ENCODE peak calls at places on chromosomes 6 and 20, in ten cellular contexts. R, C, A, E, N, S, Q, V, J and H are unnamed samples.

GRCh38 chr6:5184878-5185277 is 75.9 kb downstream of the LYRM4 start:
- DNase-seq in R (no peak), C (no peak), A (no peak), E (no peak), N (no peak), S (no peak), Q (no peak), V (no peak), J (no peak), H (no peak)

GRCh38 chr6:130967502-130968469 is 95.3 kb downstream of the EPB41L2 start:
- DNase-seq in R (no peak), C (no peak), A (no peak), E (no peak), N (no peak), S (no peak), Q (no peak), V (no peak), J (no peak), H (no peak)

GRCh38 chr20:35091808-35092523 is 641 bp downstream of the TRPC4AP start:
- DNase-seq in R (no peak), C (no peak), A (no peak), E (no peak), N (peak), S (no peak), Q (no peak), V (peak), J (no peak), H (peak)

GRCh38 chr6:161663682-161664081 is 389.8 kb upstream of the AGPAT4 start:
- DNase-seq in R (no peak), C (no peak), A (no peak), E (no peak), N (no peak), S (no peak), Q (no peak), V (no peak), J (no peak), H (no peak)

GRCh38 chr6:116396451-116396850 is 25.7 kb downstream of the DSE start:
- DNase-seq in R (no peak), C (no peak), A (no peak), E (no peak), N (no peak), S (no peak), Q (no peak), V (no peak), J (no peak), H (no peak)

GRCh38 chr6:4314201-4314707 is 178.9 kb upstream of the ECI2 start:
- DNase-seq in R (no peak), C (no peak), A (no peak), E (no peak), N (no peak), S (no peak), Q (no peak), V (no peak), J (no peak), H (no peak)

GRCh38 chr20:45781391-45781931 is 10.2 kb downstream of the WFDC3 start:
- DNase-seq in R (no peak), C (peak), A (no peak), E (no peak), N (no peak), S (no peak), Q (no peak), V (peak), J (no peak), H (no peak)

GRCh38 chr20:49712118-49712517 is 1.6 kb downstream of the B4GALT5 start:
- DNase-seq in R (no peak), C (no peak), A (no peak), E (no peak), N (no peak), S (no peak), Q (no peak), V (no peak), J (no peak), H (no peak)

GRCh38 chr6:73579389-73579788 is 58.6 kb upstream of the EEF1A1 start:
- DNase-seq in R (peak), C (no peak), A (no peak), E (no peak), N (no peak), S (no peak), Q (peak), V (no peak), J (no peak), H (no peak)

GRCh38 chr6:111604259-111605099 is 1.2 kb downstream of the TRAF3IP2 start:
- DNase-seq in R (peak), C (no peak), A (peak), E (no peak), N (no peak), S (no peak), Q (peak), V (peak), J (no peak), H (no peak)

GRCh38 chr20:47334022-47334551 is 22.4 kb downstream of the ZMYND8 start:
- DNase-seq in R (no peak), C (no peak), A (no peak), E (no peak), N (no peak), S (peak), Q (peak), V (no peak), J (no peak), H (no peak)

GRCh38 chr20:2775139-2775538 is 25.3 kb downstream of the CPXM1 start:
- DNase-seq in R (no peak), C (no peak), A (no peak), E (no peak), N (no peak), S (no peak), Q (no peak), V (no peak), J (no peak), H (no peak)

GRCh38 chr6:5475779-5476178 is 214.5 kb downstream of the FARS2 start:
- DNase-seq in R (no peak), C (no peak), A (no peak), E (no peak), N (no peak), S (no peak), Q (no peak), V (no peak), J (no peak), H (no peak)

GRCh38 chr6:100426689-100427338 is 37.9 kb downstream of the SIM1 start:
- DNase-seq in R (no peak), C (no peak), A (no peak), E (no peak), N (no peak), S (no peak), Q (no peak), V (no peak), J (no peak), H (no peak)

GRCh38 chr20:13009682-13010406 is 1.1 kb downstream of the SPTLC3 start:
- DNase-seq in R (no peak), C (no peak), A (peak), E (no peak), N (peak), S (no peak), Q (no peak), V (peak), J (no peak), H (peak)

GRCh38 chr20:21229163-21229562 is 74.0 kb upstream of the XRN2 start:
- DNase-seq in R (no peak), C (peak), A (no peak), E (no peak), N (no peak), S (no peak), Q (no peak), V (no peak), J (no peak), H (no peak)

GRCh38 chr6:124470803-124471202 is 491.4 kb upstream of the RNF217 start:
- DNase-seq in R (no peak), C (no peak), A (no peak), E (no peak), N (no peak), S (no peak), Q (no peak), V (no peak), J (no peak), H (no peak)

GRCh38 chr6:31945507-31946369 is at the start of gene CFB:
- DNase-seq in R (peak), C (no peak), A (no peak), E (no peak), N (peak), S (peak), Q (peak), V (peak), J (no peak), H (no peak)

GRCh38 chr6:97187951-97188350 is 95.1 kb downstream of the MMS22L start:
- DNase-seq in R (no peak), C (no peak), A (no peak), E (no peak), N (no peak), S (no peak), Q (no peak), V (no peak), J (no peak), H (no peak)

GRCh38 chr6:72205500-72205899 is 319.1 kb downstream of the RIMS1 start:
- DNase-seq in R (no peak), C (no peak), A (no peak), E (no peak), N (no peak), S (no peak), Q (no peak), V (no peak), J (no peak), H (no peak)

GRCh38 chr20:16100767-16101166 is 472.5 kb downstream of the KIF16B start:
- DNase-seq in R (no peak), C (no peak), A (no peak), E (no peak), N (no peak), S (no peak), Q (no peak), V (no peak), J (no peak), H (no peak)

GRCh38 chr6:155128971-155129370 is 133.9 kb downstream of the TIAM2 start:
- DNase-seq in R (no peak), C (no peak), A (no peak), E (no peak), N (no peak), S (no peak), Q (no peak), V (no peak), J (no peak), H (no peak)

GRCh38 chr6:86969573-86969972 is 32.2 kb downstream of the HTR1E start:
- DNase-seq in R (no peak), C (no peak), A (no peak), E (no peak), N (no peak), S (no peak), Q (no peak), V (no peak), J (no peak), H (no peak)

GRCh38 chr20:43404880-43405279 is 52.8 kb upstream of the SRSF6 start:
- DNase-seq in R (peak), C (peak), A (no peak), E (no peak), N (peak), S (no peak), Q (no peak), V (no peak), J (no peak), H (peak)
- TF ChIP-seq CTCF in R (peak), C (peak), A (peak), E (no peak), N (peak), S (peak), Q (no peak), V (no peak), J (no peak), H (peak)

GRCh38 chr6:101738481-101738880 is 345.0 kb downstream of the GRIK2 start:
- DNase-seq in R (no peak), C (no peak), A (no peak), E (no peak), N (no peak), S (no peak), Q (no peak), V (no peak), J (no peak), H (no peak)
- TF ChIP-seq CTCF in R (no peak), C (no peak), A (no peak), E (no peak), N (no peak), S (no peak), Q (no peak), V (no peak), J (no peak), H (no peak)

DNA sequence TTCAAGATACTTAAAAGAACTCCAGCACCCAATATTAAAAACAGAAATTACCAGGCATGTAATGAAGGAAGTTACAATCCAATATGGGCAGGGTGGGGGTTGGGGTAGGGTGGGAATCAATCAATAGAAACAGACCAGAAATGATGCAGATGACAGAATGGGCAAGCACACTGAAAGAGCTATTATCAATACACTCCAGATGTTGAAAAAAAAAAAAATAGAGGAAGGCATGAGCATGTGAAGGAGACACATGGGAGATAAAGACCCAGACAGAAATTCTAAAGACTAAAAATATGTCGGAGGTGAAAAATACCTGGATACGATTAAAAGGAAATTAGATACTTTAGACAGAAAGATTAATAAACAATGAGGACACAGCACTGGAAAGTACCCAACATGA is 19.0 kb upstream of the ZC3H12D start:
- DNase-seq in R (no peak), C (no peak), A (no peak), E (no peak), N (no peak), S (no peak), Q (no peak), V (no peak), J (no peak), H (no peak)
- TF ChIP-seq CTCF in R (no peak), C (no peak), A (no peak), E (no peak), N (no peak), S (no peak), Q (no peak), V (no peak), J (no peak), H (no peak)

DNA sequence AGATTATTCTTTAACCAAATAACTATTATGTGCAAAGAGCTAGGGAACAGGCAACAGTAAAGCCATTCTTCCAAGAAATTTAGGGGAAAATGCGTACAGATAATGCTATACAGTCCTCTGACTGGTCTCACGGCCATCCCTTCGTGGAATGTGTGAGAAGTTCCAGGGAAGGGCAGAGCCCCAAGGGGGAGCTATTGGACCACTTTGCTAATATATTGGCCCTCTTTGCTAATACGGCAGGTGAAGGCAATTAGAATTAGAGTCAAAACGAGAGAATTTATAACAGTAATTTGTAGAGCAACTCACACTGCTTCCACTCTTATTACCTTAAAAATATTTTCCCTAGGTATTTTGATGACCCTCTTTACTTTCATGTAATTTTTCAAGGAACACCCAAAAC is 140.4 kb downstream of the IMPG1 start:
- DNase-seq in R (peak), C (peak), A (no peak), E (no peak), N (peak), S (no peak), Q (no peak), V (no peak), J (peak), H (no peak)
- TF ChIP-seq CTCF in R (peak), C (peak), A (peak), E (peak), N (peak), S (no peak), Q (no peak), V (peak), J (peak), H (peak)

GRCh38 chr20:7708782-7709181 is 231.5 kb downstream of the HAO1 start:
- DNase-seq in R (no peak), C (no peak), A (no peak), E (no peak), N (no peak), S (no peak), Q (no peak), V (no peak), J (no peak), H (no peak)
- TF ChIP-seq CTCF in R (no peak), C (no peak), A (no peak), E (no peak), N (no peak), S (no peak), Q (no peak), V (no peak), J (no peak), H (no peak)